ENCODE peak calls at places on chromosomes 4 and X, in nine cellular contexts. U is HFFc6; G is mucosa of descending colon; D is stomach; N is activated T-cell treated with anti-CD3 and anti-CD28 coated beads for 1 hour; Z is AG09309; I is stimulated activated CD8-positive, alpha-beta memory T cell treated with anti-CD3 and anti-CD28 coated beads, Interleukin-7, amount 100 ng/mL, for 1 hour; R is T-helper 2 cell treated with Interferon-gamma antibody and Interleukin-4, amounts not matched to agents 5 μg/mL and 100 μg/mL, for 36 hours; X is nucleus accumbens. E is an unnamed sample.

GRCh38 chr4:169620846-169621228 is 459 bp downstream of the CLCN3 start:
- DNase-seq in U (no peak), G (no peak), D (no peak), N (no peak), Z (no peak), I (no peak), R (peak), X (peak), E (peak)

GRCh38 chr4:66688674-66689073 is 856.6 kb downstream of the CENPC start:
- DNase-seq in U (peak), G (no peak), D (no peak), N (no peak), Z (peak), I (no peak), R (no peak), X (no peak), E (no peak)

GRCh38 chr4:80365928-80366327 is 30.4 kb downstream of the CFAP299 start:
- DNase-seq in U (peak), G (no peak), D (peak), N (peak), Z (peak), I (peak), R (no peak), X (no peak), E (peak)

GRCh38 chr4:84146300-84146942 is 352.7 kb downstream of the NKX6-1 start:
- DNase-seq in U (no peak), G (no peak), D (no peak), N (no peak), Z (no peak), I (no peak), R (no peak), X (no peak), E (no peak)

GRCh38 chr4:832108-832507 is 6.2 kb upstream of the CPLX1 start:
- DNase-seq in U (no peak), G (peak), D (no peak), N (no peak), Z (no peak), I (no peak), R (no peak), X (no peak), E (no peak)

GRCh38 chrX:65874110-65874509 is 165.8 kb downstream of the VSIG4 start:
- DNase-seq in U (no peak), G (no peak), D (no peak), N (no peak), Z (no peak), I (no peak), R (no peak), X (no peak), E (no peak)

GRCh38 chr4:64001229-64001898 is 407.9 kb downstream of the TECRL start:
- DNase-seq in U (no peak), G (no peak), D (no peak), N (no peak), Z (no peak), I (no peak), R (no peak), X (no peak), E (no peak)

GRCh38 chr4:184324939-184325477 is 107.3 kb upstream of the ENPP6 start:
- DNase-seq in U (no peak), G (no peak), D (no peak), N (no peak), Z (no peak), I (no peak), R (no peak), X (no peak), E (no peak)

GRCh38 chr4:155442267-155443105 is 65.7 kb upstream of the MAP9 start:
- DNase-seq in U (peak), G (peak), D (peak), N (peak), Z (peak), I (peak), R (peak), X (peak), E (peak)

GRCh38 chrX:69361286-69361926 is 142.7 kb upstream of the NALF2 start:
- DNase-seq in U (peak), G (no peak), D (no peak), N (no peak), Z (peak), I (no peak), R (no peak), X (no peak), E (no peak)

GRCh38 chr4:169757575-169758184 is at the start of gene HPF1:
- DNase-seq in U (peak), G (peak), D (peak), N (peak), Z (peak), I (peak), R (peak), X (peak), E (peak)

GRCh38 chrX:57587607-57588006 is 4.2 kb upstream of the ZXDB start:
- DNase-seq in U (no peak), G (no peak), D (no peak), N (no peak), Z (no peak), I (no peak), R (no peak), X (no peak), E (no peak)

GRCh38 chrX:140524556-140524955 is 19.7 kb upstream of the SOX3 start:
- DNase-seq in U (no peak), G (no peak), D (no peak), N (no peak), Z (no peak), I (no peak), R (no peak), X (no peak), E (no peak)

GRCh38 chr4:68570122-68570507 is 6.0 kb downstream of the UGT2B17 start:
- DNase-seq in U (no peak), G (no peak), D (no peak), N (no peak), Z (no peak), I (no peak), R (no peak), X (no peak), E (no peak)

GRCh38 chr4:9867746-9868425 is 86.5 kb downstream of the DRD5 start:
- DNase-seq in U (no peak), G (no peak), D (no peak), N (no peak), Z (no peak), I (no peak), R (no peak), X (no peak), E (no peak)

GRCh38 chr4:141702472-141703182 is 66.2 kb downstream of the IL15 start:
- DNase-seq in U (no peak), G (peak), D (no peak), N (no peak), Z (no peak), I (no peak), R (no peak), X (no peak), E (no peak)

GRCh38 chr4:145176641-145177432 is 3.6 kb downstream of the OTUD4 start:
- DNase-seq in U (no peak), G (no peak), D (no peak), N (no peak), Z (no peak), I (no peak), R (no peak), X (no peak), E (no peak)

GRCh38 chr4:22190855-22191254 is 242.3 kb upstream of the KCNIP4 start:
- DNase-seq in U (peak), G (no peak), D (no peak), N (no peak), Z (peak), I (no peak), R (no peak), X (no peak), E (no peak)

GRCh38 chrX:24149346-24150050 is at the start of gene ZFX:
- DNase-seq in U (peak), G (peak), D (peak), N (peak), Z (no peak), I (peak), R (peak), X (peak), E (peak)

GRCh38 chr4:5018096-5018495 is 1.2 kb downstream of the CYTL1 start:
- DNase-seq in U (peak), G (no peak), D (no peak), N (no peak), Z (no peak), I (no peak), R (no peak), X (no peak), E (no peak)

E was measured in CD4-positive, alpha-beta T cell.